ENCODE peak calls at places on chromosomes 11 and 22, in ten cellular contexts. One of them, this sample, is unnamed.

GRCh38 chr11:78149646-78150045 is 10.2 kb upstream of the ALG8 start:
- DNase-seq in heart left ventricle: no peak
- DNase-seq in IMR-90: peak
- DNase-seq in sigmoid colon: no peak
- DNase-seq in GM20000: no peak
- DNase-seq in coronary artery: no peak
- DNase-seq in CD8-positive, alpha-beta T cell: no peak
- DNase-seq in HFFc6: peak
- DNase-seq in cardiac muscle cell: peak
- DNase-seq in osteocyte: no peak
- DNase-seq in this sample: no peak

GRCh38 chr11:119594639-119595249 is 134.3 kb downstream of the NECTIN1 start:
- DNase-seq in heart left ventricle: no peak
- DNase-seq in IMR-90: peak
- DNase-seq in sigmoid colon: no peak
- DNase-seq in GM20000: no peak
- DNase-seq in coronary artery: no peak
- DNase-seq in CD8-positive, alpha-beta T cell: no peak
- DNase-seq in HFFc6: peak
- DNase-seq in cardiac muscle cell: peak
- DNase-seq in osteocyte: no peak
- DNase-seq in this sample: no peak

GRCh38 chr22:18994780-18995711 is 59.0 kb upstream of the PRODH start:
- DNase-seq in heart left ventricle: no peak
- DNase-seq in IMR-90: no peak
- DNase-seq in sigmoid colon: no peak
- DNase-seq in GM20000: no peak
- DNase-seq in coronary artery: peak
- DNase-seq in CD8-positive, alpha-beta T cell: no peak
- DNase-seq in HFFc6: no peak
- DNase-seq in cardiac muscle cell: no peak
- DNase-seq in osteocyte: peak
- DNase-seq in this sample: no peak

GRCh38 chr22:24813861-24814770 is 8.1 kb downstream of the SGSM1 start:
- DNase-seq in heart left ventricle: no peak
- DNase-seq in IMR-90: no peak
- DNase-seq in sigmoid colon: no peak
- DNase-seq in GM20000: no peak
- DNase-seq in coronary artery: no peak
- DNase-seq in CD8-positive, alpha-beta T cell: no peak
- DNase-seq in HFFc6: no peak
- DNase-seq in cardiac muscle cell: no peak
- DNase-seq in osteocyte: no peak
- DNase-seq in this sample: no peak

GRCh38 chr22:24191381-24191841 is 10.1 kb downstream of the SUSD2 start:
- DNase-seq in heart left ventricle: no peak
- DNase-seq in IMR-90: no peak
- DNase-seq in sigmoid colon: no peak
- DNase-seq in GM20000: no peak
- DNase-seq in coronary artery: no peak
- DNase-seq in CD8-positive, alpha-beta T cell: no peak
- DNase-seq in HFFc6: no peak
- DNase-seq in cardiac muscle cell: no peak
- DNase-seq in osteocyte: no peak
- DNase-seq in this sample: no peak

GRCh38 chr11:79663012-79663411 is 222.2 kb upstream of the TENM4 start:
- DNase-seq in heart left ventricle: no peak
- DNase-seq in IMR-90: no peak
- DNase-seq in sigmoid colon: no peak
- DNase-seq in GM20000: no peak
- DNase-seq in coronary artery: no peak
- DNase-seq in CD8-positive, alpha-beta T cell: no peak
- DNase-seq in HFFc6: no peak
- DNase-seq in cardiac muscle cell: no peak
- DNase-seq in osteocyte: no peak
- DNase-seq in this sample: no peak

GRCh38 chr22:41364233-41364632 is 17.5 kb upstream of the TEF start:
- DNase-seq in heart left ventricle: no peak
- DNase-seq in IMR-90: no peak
- DNase-seq in sigmoid colon: no peak
- DNase-seq in GM20000: no peak
- DNase-seq in coronary artery: no peak
- DNase-seq in CD8-positive, alpha-beta T cell: no peak
- DNase-seq in HFFc6: no peak
- DNase-seq in cardiac muscle cell: no peak
- DNase-seq in osteocyte: no peak
- DNase-seq in this sample: no peak

GRCh38 chr22:39294571-39295468 is 24.6 kb downstream of the RPL3 start:
- DNase-seq in heart left ventricle: no peak
- DNase-seq in IMR-90: no peak
- DNase-seq in sigmoid colon: no peak
- DNase-seq in GM20000: no peak
- DNase-seq in coronary artery: no peak
- DNase-seq in CD8-positive, alpha-beta T cell: no peak
- DNase-seq in HFFc6: no peak
- DNase-seq in cardiac muscle cell: no peak
- DNase-seq in osteocyte: no peak
- DNase-seq in this sample: no peak

GRCh38 chr11:128709402-128709801 is 15.5 kb downstream of the FLI1 start:
- DNase-seq in heart left ventricle: no peak
- DNase-seq in IMR-90: peak
- DNase-seq in sigmoid colon: no peak
- DNase-seq in GM20000: no peak
- DNase-seq in coronary artery: no peak
- DNase-seq in CD8-positive, alpha-beta T cell: no peak
- DNase-seq in HFFc6: peak
- DNase-seq in cardiac muscle cell: peak
- DNase-seq in osteocyte: no peak
- DNase-seq in this sample: no peak

GRCh38 chr22:28358244-28358777 is 321.3 kb downstream of the TTC28 start:
- DNase-seq in heart left ventricle: no peak
- DNase-seq in IMR-90: no peak
- DNase-seq in sigmoid colon: no peak
- DNase-seq in GM20000: no peak
- DNase-seq in coronary artery: no peak
- DNase-seq in CD8-positive, alpha-beta T cell: no peak
- DNase-seq in HFFc6: no peak
- DNase-seq in cardiac muscle cell: no peak
- DNase-seq in osteocyte: no peak
- DNase-seq in this sample: no peak

DNA sequence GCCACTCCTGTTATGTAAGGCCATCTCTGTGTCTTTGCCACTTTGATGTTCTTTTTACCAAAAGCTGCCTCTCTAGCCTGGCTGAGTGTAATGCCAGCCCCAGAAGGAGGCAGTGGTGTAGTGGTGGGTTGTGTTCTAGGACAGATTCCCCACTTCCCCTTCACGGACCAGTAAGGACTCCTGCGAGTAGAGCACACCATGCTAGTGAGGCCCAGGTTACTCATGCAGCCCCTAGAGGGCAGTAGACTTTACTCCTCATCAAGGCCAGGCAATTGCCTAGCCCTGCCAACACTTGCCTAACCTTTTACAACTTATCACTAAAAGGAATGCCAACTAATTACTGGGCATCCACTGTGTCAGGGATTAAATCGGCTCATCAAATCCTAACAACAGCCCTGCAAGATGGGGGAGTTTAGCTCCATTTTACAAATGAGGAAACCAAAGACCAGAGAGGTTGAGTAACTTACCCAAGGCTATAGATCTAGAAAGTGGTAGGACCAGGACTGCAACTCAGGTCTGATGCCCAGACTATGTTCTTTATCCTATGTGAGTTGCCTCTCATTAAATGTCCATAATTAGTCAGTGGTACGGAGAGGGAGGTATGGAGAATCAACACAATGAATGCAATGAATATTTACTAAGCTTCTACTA is 75.3 kb downstream of the APIP start:
- DNase-seq in heart left ventricle: no peak
- DNase-seq in IMR-90: peak
- DNase-seq in sigmoid colon: no peak
- DNase-seq in GM20000: peak
- DNase-seq in coronary artery: no peak
- DNase-seq in CD8-positive, alpha-beta T cell: peak
- DNase-seq in HFFc6: no peak
- DNase-seq in cardiac muscle cell: peak
- DNase-seq in osteocyte: no peak
- DNase-seq in this sample: no peak
- TF ChIP-seq CTCF in heart left ventricle: peak
- TF ChIP-seq CTCF in IMR-90: peak
- TF ChIP-seq CTCF in sigmoid colon: no peak
- TF ChIP-seq CTCF in GM20000: peak
- TF ChIP-seq CTCF in coronary artery: no peak
- TF ChIP-seq CTCF in CD8-positive, alpha-beta T cell: peak
- TF ChIP-seq CTCF in HFFc6: peak
- TF ChIP-seq CTCF in cardiac muscle cell: peak
- TF ChIP-seq CTCF in osteocyte: peak
- TF ChIP-seq CTCF in this sample: peak

GRCh38 chr11:112106070-112106469 is 19.4 kb downstream of the SDHD start:
- DNase-seq in heart left ventricle: no peak
- DNase-seq in IMR-90: no peak
- DNase-seq in sigmoid colon: no peak
- DNase-seq in GM20000: no peak
- DNase-seq in coronary artery: no peak
- DNase-seq in CD8-positive, alpha-beta T cell: no peak
- DNase-seq in HFFc6: no peak
- DNase-seq in cardiac muscle cell: no peak
- DNase-seq in osteocyte: no peak
- DNase-seq in this sample: no peak

GRCh38 chr11:112097734-112098528 is 11.3 kb downstream of the SDHD start:
- DNase-seq in heart left ventricle: no peak
- DNase-seq in IMR-90: no peak
- DNase-seq in sigmoid colon: no peak
- DNase-seq in GM20000: no peak
- DNase-seq in coronary artery: no peak
- DNase-seq in CD8-positive, alpha-beta T cell: no peak
- DNase-seq in HFFc6: no peak
- DNase-seq in cardiac muscle cell: no peak
- DNase-seq in osteocyte: no peak
- DNase-seq in this sample: no peak

GRCh38 chr11:112100457-112100856 is 13.8 kb downstream of the SDHD start:
- DNase-seq in heart left ventricle: no peak
- DNase-seq in IMR-90: peak
- DNase-seq in sigmoid colon: no peak
- DNase-seq in GM20000: no peak
- DNase-seq in coronary artery: no peak
- DNase-seq in CD8-positive, alpha-beta T cell: no peak
- DNase-seq in HFFc6: peak
- DNase-seq in cardiac muscle cell: no peak
- DNase-seq in osteocyte: no peak
- DNase-seq in this sample: no peak

GRCh38 chr11:112103446-112103845 is 16.8 kb downstream of the SDHD start:
- DNase-seq in heart left ventricle: no peak
- DNase-seq in IMR-90: no peak
- DNase-seq in sigmoid colon: no peak
- DNase-seq in GM20000: no peak
- DNase-seq in coronary artery: no peak
- DNase-seq in CD8-positive, alpha-beta T cell: no peak
- DNase-seq in HFFc6: no peak
- DNase-seq in cardiac muscle cell: no peak
- DNase-seq in osteocyte: no peak
- DNase-seq in this sample: no peak
- TF ChIP-seq CTCF in heart left ventricle: no peak
- TF ChIP-seq CTCF in IMR-90: no peak
- TF ChIP-seq CTCF in sigmoid colon: no peak
- TF ChIP-seq CTCF in GM20000: no peak
- TF ChIP-seq CTCF in coronary artery: no peak
- TF ChIP-seq CTCF in CD8-positive, alpha-beta T cell: no peak
- TF ChIP-seq CTCF in HFFc6: no peak
- TF ChIP-seq CTCF in cardiac muscle cell: no peak
- TF ChIP-seq CTCF in osteocyte: no peak
- TF ChIP-seq CTCF in this sample: no peak

GRCh38 chr11:65778431-65778900 is 2.3 kb downstream of the AP5B1 start:
- DNase-seq in heart left ventricle: no peak
- DNase-seq in IMR-90: no peak
- DNase-seq in sigmoid colon: peak
- DNase-seq in GM20000: no peak
- DNase-seq in coronary artery: peak
- DNase-seq in CD8-positive, alpha-beta T cell: no peak
- DNase-seq in HFFc6: no peak
- DNase-seq in cardiac muscle cell: no peak
- DNase-seq in osteocyte: peak
- DNase-seq in this sample: no peak
- TF ChIP-seq CTCF in heart left ventricle: no peak
- TF ChIP-seq CTCF in IMR-90: no peak
- TF ChIP-seq CTCF in sigmoid colon: no peak
- TF ChIP-seq CTCF in GM20000: no peak
- TF ChIP-seq CTCF in coronary artery: no peak
- TF ChIP-seq CTCF in CD8-positive, alpha-beta T cell: no peak
- TF ChIP-seq CTCF in HFFc6: no peak
- TF ChIP-seq CTCF in cardiac muscle cell: no peak
- TF ChIP-seq CTCF in osteocyte: no peak
- TF ChIP-seq CTCF in this sample: no peak

DNA sequence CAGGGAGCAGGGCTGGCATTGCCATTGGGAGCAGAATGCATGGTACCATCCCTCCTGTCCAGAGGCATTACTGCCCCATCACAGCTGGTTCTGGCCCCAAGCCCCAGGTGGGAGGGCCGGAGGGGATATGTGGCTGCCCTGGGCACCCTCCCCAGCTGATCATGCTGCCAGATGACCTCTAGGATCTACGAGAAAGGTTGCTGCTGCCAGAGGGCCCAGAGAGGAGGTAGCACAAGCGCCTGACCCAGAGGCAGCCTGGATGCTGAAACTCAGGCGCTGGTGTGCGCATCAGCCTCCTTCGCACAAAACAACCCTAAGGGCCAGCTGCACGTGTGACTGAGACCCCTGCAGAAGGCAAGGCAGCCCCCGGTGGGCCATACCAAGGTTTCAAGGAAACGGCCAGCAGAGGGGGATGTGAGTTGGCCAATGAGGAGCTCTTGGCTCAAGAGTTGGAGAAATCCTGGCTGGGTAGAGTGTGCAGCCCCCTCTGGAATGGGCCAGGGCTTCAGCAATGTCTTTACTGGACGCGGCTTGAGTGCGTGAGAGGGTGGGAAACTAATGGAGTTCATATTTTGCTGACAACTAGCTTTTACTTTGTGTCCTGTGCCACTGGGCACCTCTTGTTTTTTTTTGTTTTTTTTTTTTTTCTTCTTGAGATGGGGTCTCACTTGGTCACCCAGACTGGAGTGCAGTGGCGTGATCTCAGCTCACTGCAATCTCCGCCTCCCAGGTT is 88.3 kb upstream of the PARVA start:
- DNase-seq in heart left ventricle: no peak
- DNase-seq in IMR-90: no peak
- DNase-seq in sigmoid colon: no peak
- DNase-seq in GM20000: no peak
- DNase-seq in coronary artery: no peak
- DNase-seq in CD8-positive, alpha-beta T cell: no peak
- DNase-seq in HFFc6: no peak
- DNase-seq in cardiac muscle cell: no peak
- DNase-seq in osteocyte: no peak
- DNase-seq in this sample: no peak
- TF ChIP-seq CTCF in heart left ventricle: no peak
- TF ChIP-seq CTCF in IMR-90: no peak
- TF ChIP-seq CTCF in sigmoid colon: no peak
- TF ChIP-seq CTCF in GM20000: no peak
- TF ChIP-seq CTCF in coronary artery: no peak
- TF ChIP-seq CTCF in CD8-positive, alpha-beta T cell: peak
- TF ChIP-seq CTCF in HFFc6: peak
- TF ChIP-seq CTCF in cardiac muscle cell: no peak
- TF ChIP-seq CTCF in osteocyte: no peak
- TF ChIP-seq CTCF in this sample: no peak

GRCh38 chr11:68471360-68472340 is 11.1 kb downstream of the PPP6R3 start:
- DNase-seq in heart left ventricle: no peak
- DNase-seq in IMR-90: peak
- DNase-seq in sigmoid colon: no peak
- DNase-seq in GM20000: peak
- DNase-seq in coronary artery: no peak
- DNase-seq in CD8-positive, alpha-beta T cell: peak
- DNase-seq in HFFc6: no peak
- DNase-seq in cardiac muscle cell: peak
- DNase-seq in osteocyte: peak
- DNase-seq in this sample: no peak
- TF ChIP-seq CTCF in heart left ventricle: no peak
- TF ChIP-seq CTCF in IMR-90: no peak
- TF ChIP-seq CTCF in sigmoid colon: no peak
- TF ChIP-seq CTCF in GM20000: no peak
- TF ChIP-seq CTCF in coronary artery: no peak
- TF ChIP-seq CTCF in CD8-positive, alpha-beta T cell: no peak
- TF ChIP-seq CTCF in HFFc6: no peak
- TF ChIP-seq CTCF in cardiac muscle cell: no peak
- TF ChIP-seq CTCF in osteocyte: no peak
- TF ChIP-seq CTCF in this sample: no peak

This sample was measured in progenitor cell of endocrine pancreas.